ENCODE peak calls at places on chromosomes 13 and 19, in eight cellular contexts. One of them, this sample, is unnamed.

GRCh38 chr13:30904043-30904442 is 2.0 kb upstream of the MEDAG start:
- DNase-seq in progenitor cell of endocrine pancreas: no peak
- DNase-seq in neural progenitor cell: no peak
- DNase-seq in ELR: no peak
- DNase-seq in Caki2: no peak
- DNase-seq in T-helper 2 cell: no peak
- DNase-seq in nephron progenitor cell: no peak
- DNase-seq in colonic mucosa: no peak
- DNase-seq in this sample: no peak

GRCh38 chr19:32908641-32909190 is 39.1 kb upstream of the SLC7A9 start:
- DNase-seq in Caki2: no peak
- DNase-seq in neural progenitor cell: no peak
- DNase-seq in ELR: peak
- DNase-seq in nephron progenitor cell: no peak
- DNase-seq in progenitor cell of endocrine pancreas: no peak
- DNase-seq in T-helper 2 cell: no peak
- DNase-seq in colonic mucosa: no peak
- DNase-seq in this sample: no peak

GRCh38 chr19:49056101-49056901 is 1.2 kb downstream of the CGB7 start:
- DNase-seq in T-helper 2 cell: peak
- DNase-seq in neural progenitor cell: peak
- DNase-seq in progenitor cell of endocrine pancreas: peak
- DNase-seq in nephron progenitor cell: peak
- DNase-seq in colonic mucosa: peak
- DNase-seq in Caki2: peak
- DNase-seq in ELR: peak
- DNase-seq in this sample: peak

GRCh38 chr13:27533155-27533643 is 82.8 kb upstream of the MTIF3 start:
- DNase-seq in colonic mucosa: peak
- DNase-seq in neural progenitor cell: peak
- DNase-seq in progenitor cell of endocrine pancreas: peak
- DNase-seq in nephron progenitor cell: peak
- DNase-seq in Caki2: peak
- DNase-seq in ELR: peak
- DNase-seq in T-helper 2 cell: peak
- DNase-seq in this sample: peak

GRCh38 chr13:75021151-75021550 is 460.8 kb downstream of the TBC1D4 start:
- DNase-seq in progenitor cell of endocrine pancreas: no peak
- DNase-seq in colonic mucosa: no peak
- DNase-seq in neural progenitor cell: no peak
- DNase-seq in nephron progenitor cell: no peak
- DNase-seq in Caki2: peak
- DNase-seq in ELR: no peak
- DNase-seq in T-helper 2 cell: no peak
- DNase-seq in this sample: no peak

GRCh38 chr13:99289674-99290337 is 17.4 kb downstream of the GPR183 start:
- DNase-seq in neural progenitor cell: no peak
- DNase-seq in Caki2: no peak
- DNase-seq in nephron progenitor cell: no peak
- DNase-seq in colonic mucosa: no peak
- DNase-seq in ELR: no peak
- DNase-seq in progenitor cell of endocrine pancreas: no peak
- DNase-seq in T-helper 2 cell: no peak
- DNase-seq in this sample: peak

GRCh38 chr13:50928609-50929274 is 19.2 kb downstream of the RNASEH2B start:
- DNase-seq in progenitor cell of endocrine pancreas: no peak
- DNase-seq in Caki2: no peak
- DNase-seq in T-helper 2 cell: no peak
- DNase-seq in ELR: no peak
- DNase-seq in colonic mucosa: no peak
- DNase-seq in nephron progenitor cell: no peak
- DNase-seq in neural progenitor cell: no peak
- DNase-seq in this sample: no peak

GRCh38 chr13:33100876-33101275 is 84.7 kb downstream of the KL start:
- DNase-seq in colonic mucosa: no peak
- DNase-seq in neural progenitor cell: no peak
- DNase-seq in progenitor cell of endocrine pancreas: no peak
- DNase-seq in T-helper 2 cell: no peak
- DNase-seq in nephron progenitor cell: no peak
- DNase-seq in ELR: no peak
- DNase-seq in Caki2: no peak
- DNase-seq in this sample: no peak

GRCh38 chr19:6372594-6373095 is at the start of gene ALKBH7:
- DNase-seq in neural progenitor cell: peak
- DNase-seq in ELR: peak
- DNase-seq in colonic mucosa: peak
- DNase-seq in Caki2: peak
- DNase-seq in progenitor cell of endocrine pancreas: peak
- DNase-seq in T-helper 2 cell: peak
- DNase-seq in nephron progenitor cell: peak
- DNase-seq in this sample: peak

GRCh38 chr13:113665582-113666323 is 1.3 kb upstream of the GRK1 start:
- DNase-seq in colonic mucosa: no peak
- DNase-seq in neural progenitor cell: no peak
- DNase-seq in nephron progenitor cell: no peak
- DNase-seq in Caki2: no peak
- DNase-seq in progenitor cell of endocrine pancreas: no peak
- DNase-seq in T-helper 2 cell: no peak
- DNase-seq in ELR: no peak
- DNase-seq in this sample: no peak

GRCh38 chr13:113735750-113736149 is 23.3 kb upstream of the TMEM255B start:
- DNase-seq in neural progenitor cell: no peak
- DNase-seq in T-helper 2 cell: no peak
- DNase-seq in Caki2: no peak
- DNase-seq in nephron progenitor cell: no peak
- DNase-seq in colonic mucosa: no peak
- DNase-seq in progenitor cell of endocrine pancreas: no peak
- DNase-seq in ELR: no peak
- DNase-seq in this sample: no peak

GRCh38 chr19:42281175-42282035 is 12.4 kb downstream of the CIC start:
- DNase-seq in Caki2: no peak
- DNase-seq in colonic mucosa: peak
- DNase-seq in neural progenitor cell: peak
- DNase-seq in progenitor cell of endocrine pancreas: no peak
- DNase-seq in ELR: peak
- DNase-seq in nephron progenitor cell: no peak
- DNase-seq in T-helper 2 cell: no peak
- DNase-seq in this sample: no peak

GRCh38 chr13:71865858-71866172 is 1.2 kb downstream of the DACH1 start:
- DNase-seq in neural progenitor cell: peak
- DNase-seq in ELR: peak
- DNase-seq in progenitor cell of endocrine pancreas: peak
- DNase-seq in Caki2: no peak
- DNase-seq in nephron progenitor cell: no peak
- DNase-seq in colonic mucosa: peak
- DNase-seq in T-helper 2 cell: no peak
- DNase-seq in this sample: no peak

GRCh38 chr19:28242317-28242927 is 970.5 kb downstream of the UQCRFS1 start:
- DNase-seq in nephron progenitor cell: peak
- DNase-seq in colonic mucosa: peak
- DNase-seq in progenitor cell of endocrine pancreas: no peak
- DNase-seq in Caki2: peak
- DNase-seq in neural progenitor cell: peak
- DNase-seq in ELR: peak
- DNase-seq in T-helper 2 cell: no peak
- DNase-seq in this sample: no peak

GRCh38 chr13:50766043-50766442 is 77.4 kb downstream of the DLEU7 start:
- DNase-seq in T-helper 2 cell: no peak
- DNase-seq in progenitor cell of endocrine pancreas: no peak
- DNase-seq in Caki2: no peak
- DNase-seq in colonic mucosa: no peak
- DNase-seq in ELR: no peak
- DNase-seq in neural progenitor cell: no peak
- DNase-seq in nephron progenitor cell: no peak
- DNase-seq in this sample: no peak

GRCh38 chr13:35260316-35260715 is 216.2 kb downstream of the MAB21L1 start:
- DNase-seq in Caki2: no peak
- DNase-seq in neural progenitor cell: no peak
- DNase-seq in nephron progenitor cell: no peak
- DNase-seq in progenitor cell of endocrine pancreas: no peak
- DNase-seq in T-helper 2 cell: no peak
- DNase-seq in colonic mucosa: no peak
- DNase-seq in ELR: no peak
- DNase-seq in this sample: no peak

GRCh38 chr13:32964987-32965386 is 51.2 kb upstream of the KL start:
- DNase-seq in ELR: no peak
- DNase-seq in T-helper 2 cell: no peak
- DNase-seq in colonic mucosa: no peak
- DNase-seq in neural progenitor cell: no peak
- DNase-seq in progenitor cell of endocrine pancreas: no peak
- DNase-seq in nephron progenitor cell: no peak
- DNase-seq in Caki2: no peak
- DNase-seq in this sample: no peak

GRCh38 chr19:54302252-54302651 is 10.7 kb downstream of the LILRA5 start:
- DNase-seq in neural progenitor cell: no peak
- DNase-seq in nephron progenitor cell: no peak
- DNase-seq in colonic mucosa: no peak
- DNase-seq in progenitor cell of endocrine pancreas: no peak
- DNase-seq in T-helper 2 cell: no peak
- DNase-seq in ELR: no peak
- DNase-seq in Caki2: no peak
- DNase-seq in this sample: no peak

This sample was measured in activated T-helper 9 cell treated with anti-CD3 and anti-CD28 coated beads, Interleukin-2, amount 50 U/mL, for 16 hours.